ENCODE peak calls at places on chromosomes 2 and 18, in five cellular contexts. One of them, this sample, is unnamed.

GRCh38 chr18:29004921-29005320 is 828.0 kb upstream of the CDH2 start:
- DNase-seq in foreskin fibroblast: no peak
- DNase-seq in fibroblast of the aortic adventitia: no peak
- DNase-seq in bronchial epithelial cell: no peak
- DNase-seq in OCI-LY7: no peak
- DNase-seq in this sample: no peak

GRCh38 chr2:111634050-111634784 is 249.8 kb downstream of the ANAPC1 start:
- DNase-seq in foreskin fibroblast: peak
- DNase-seq in bronchial epithelial cell: no peak
- DNase-seq in fibroblast of the aortic adventitia: no peak
- DNase-seq in OCI-LY7: no peak
- DNase-seq in this sample: peak

GRCh38 chr2:237485844-237486243 is 1.2 kb upstream of the MLPH start:
- DNase-seq in OCI-LY7: no peak
- DNase-seq in foreskin fibroblast: no peak
- DNase-seq in bronchial epithelial cell: no peak
- DNase-seq in fibroblast of the aortic adventitia: no peak
- DNase-seq in this sample: no peak

GRCh38 chr2:104969564-104969963 is 68.3 kb upstream of the MRPS9 start:
- DNase-seq in OCI-LY7: peak
- DNase-seq in foreskin fibroblast: no peak
- DNase-seq in bronchial epithelial cell: peak
- DNase-seq in fibroblast of the aortic adventitia: no peak
- DNase-seq in this sample: no peak

GRCh38 chr2:232411901-232412629 is 5.4 kb downstream of the ALPG start:
- DNase-seq in bronchial epithelial cell: no peak
- DNase-seq in foreskin fibroblast: no peak
- DNase-seq in fibroblast of the aortic adventitia: no peak
- DNase-seq in OCI-LY7: no peak
- DNase-seq in this sample: no peak

GRCh38 chr2:204051476-204051875 is 114.9 kb downstream of the ICOS start:
- DNase-seq in fibroblast of the aortic adventitia: no peak
- DNase-seq in foreskin fibroblast: no peak
- DNase-seq in bronchial epithelial cell: no peak
- DNase-seq in OCI-LY7: peak
- DNase-seq in this sample: no peak

GRCh38 chr2:68423966-68424650 is 43.0 kb downstream of the FBXO48 start:
- DNase-seq in OCI-LY7: peak
- DNase-seq in foreskin fibroblast: no peak
- DNase-seq in bronchial epithelial cell: peak
- DNase-seq in fibroblast of the aortic adventitia: no peak
- DNase-seq in this sample: peak

GRCh38 chr2:113910967-113911678 is 21.2 kb downstream of the ACTR3 start:
- DNase-seq in bronchial epithelial cell: no peak
- DNase-seq in foreskin fibroblast: no peak
- DNase-seq in fibroblast of the aortic adventitia: no peak
- DNase-seq in OCI-LY7: no peak
- DNase-seq in this sample: no peak

GRCh38 chr18:58005036-58005435 is 39.0 kb upstream of the NEDD4L start:
- DNase-seq in fibroblast of the aortic adventitia: peak
- DNase-seq in OCI-LY7: no peak
- DNase-seq in bronchial epithelial cell: peak
- DNase-seq in foreskin fibroblast: peak
- DNase-seq in this sample: no peak

GRCh38 chr18:35041752-35042379 is 653 bp downstream of the MAPRE2 start:
- DNase-seq in OCI-LY7: no peak
- DNase-seq in foreskin fibroblast: no peak
- DNase-seq in fibroblast of the aortic adventitia: no peak
- DNase-seq in bronchial epithelial cell: peak
- DNase-seq in this sample: peak

GRCh38 chr18:36593001-36593400 is 235.8 kb downstream of the TPGS2 start:
- DNase-seq in bronchial epithelial cell: peak
- DNase-seq in fibroblast of the aortic adventitia: peak
- DNase-seq in OCI-LY7: no peak
- DNase-seq in foreskin fibroblast: peak
- DNase-seq in this sample: no peak

GRCh38 chr2:88181511-88181910 is 11.4 kb downstream of the THNSL2 start:
- DNase-seq in foreskin fibroblast: peak
- DNase-seq in OCI-LY7: no peak
- DNase-seq in fibroblast of the aortic adventitia: peak
- DNase-seq in bronchial epithelial cell: peak
- DNase-seq in this sample: no peak

GRCh38 chr2:239881031-239881471 is 144.1 kb downstream of the NDUFA10 start:
- DNase-seq in bronchial epithelial cell: no peak
- DNase-seq in OCI-LY7: no peak
- DNase-seq in foreskin fibroblast: no peak
- DNase-seq in fibroblast of the aortic adventitia: no peak
- DNase-seq in this sample: no peak

GRCh38 chr2:49978341-49978740 is 824.0 kb upstream of the FSHR start:
- DNase-seq in bronchial epithelial cell: no peak
- DNase-seq in OCI-LY7: no peak
- DNase-seq in fibroblast of the aortic adventitia: no peak
- DNase-seq in foreskin fibroblast: no peak
- DNase-seq in this sample: no peak

GRCh38 chr18:45334188-45334587 is 281.1 kb upstream of the SLC14A2 start:
- DNase-seq in foreskin fibroblast: no peak
- DNase-seq in OCI-LY7: no peak
- DNase-seq in fibroblast of the aortic adventitia: no peak
- DNase-seq in bronchial epithelial cell: no peak
- DNase-seq in this sample: no peak

GRCh38 chr18:76361219-76361618 is 133.8 kb downstream of the ZNF516 start:
- DNase-seq in foreskin fibroblast: no peak
- DNase-seq in bronchial epithelial cell: no peak
- DNase-seq in OCI-LY7: no peak
- DNase-seq in fibroblast of the aortic adventitia: no peak
- DNase-seq in this sample: no peak

GRCh38 chr18:6679201-6679600 is 50.3 kb upstream of the ARHGAP28 start:
- DNase-seq in fibroblast of the aortic adventitia: no peak
- DNase-seq in bronchial epithelial cell: no peak
- DNase-seq in OCI-LY7: no peak
- DNase-seq in foreskin fibroblast: no peak
- DNase-seq in this sample: no peak

GRCh38 chr2:24048662-24049484 is 668 bp upstream of the FKBP1B start:
- DNase-seq in bronchial epithelial cell: no peak
- DNase-seq in foreskin fibroblast: peak
- DNase-seq in OCI-LY7: peak
- DNase-seq in fibroblast of the aortic adventitia: no peak
- DNase-seq in this sample: no peak

GRCh38 chr2:158772306-158773078 is 22.6 kb upstream of the DAPL1 start:
- DNase-seq in bronchial epithelial cell: no peak
- DNase-seq in fibroblast of the aortic adventitia: no peak
- DNase-seq in OCI-LY7: no peak
- DNase-seq in foreskin fibroblast: no peak
- DNase-seq in this sample: no peak

GRCh38 chr2:18536100-18536499 is 24.4 kb downstream of the RDH14 start:
- DNase-seq in OCI-LY7: no peak
- DNase-seq in foreskin fibroblast: peak
- DNase-seq in bronchial epithelial cell: peak
- DNase-seq in fibroblast of the aortic adventitia: no peak
- DNase-seq in this sample: no peak

GRCh38 chr18:12769644-12770440 is 67.0 kb downstream of the PSMG2 start:
- DNase-seq in bronchial epithelial cell: peak
- DNase-seq in foreskin fibroblast: peak
- DNase-seq in fibroblast of the aortic adventitia: no peak
- DNase-seq in OCI-LY7: no peak
- DNase-seq in this sample: no peak

GRCh38 chr18:55856191-55856590 is 268.2 kb upstream of the TCF4 start:
- DNase-seq in bronchial epithelial cell: peak
- DNase-seq in fibroblast of the aortic adventitia: peak
- DNase-seq in OCI-LY7: no peak
- DNase-seq in foreskin fibroblast: peak
- DNase-seq in this sample: no peak

GRCh38 chr18:76875390-76876330 is 53.3 kb downstream of the ZNF236 start:
- DNase-seq in bronchial epithelial cell: peak
- DNase-seq in foreskin fibroblast: peak
- DNase-seq in fibroblast of the aortic adventitia: peak
- DNase-seq in OCI-LY7: peak
- DNase-seq in this sample: peak

GRCh38 chr18:31581498-31582197 is 10.0 kb upstream of the TTR start:
- DNase-seq in foreskin fibroblast: no peak
- DNase-seq in bronchial epithelial cell: peak
- DNase-seq in fibroblast of the aortic adventitia: peak
- DNase-seq in OCI-LY7: no peak
- DNase-seq in this sample: no peak

GRCh38 chr2:194104687-194105086 is 1552.3 kb upstream of the SLC39A10 start:
- DNase-seq in foreskin fibroblast: no peak
- DNase-seq in bronchial epithelial cell: no peak
- DNase-seq in OCI-LY7: peak
- DNase-seq in fibroblast of the aortic adventitia: no peak
- DNase-seq in this sample: peak

GRCh38 chr2:5060956-5061355 is 631.2 kb upstream of the SOX11 start:
- DNase-seq in fibroblast of the aortic adventitia: no peak
- DNase-seq in bronchial epithelial cell: no peak
- DNase-seq in OCI-LY7: no peak
- DNase-seq in foreskin fibroblast: no peak
- DNase-seq in this sample: no peak

GRCh38 chr2:230924470-230925341 is at the start of gene GPR55:
- DNase-seq in OCI-LY7: peak
- DNase-seq in fibroblast of the aortic adventitia: no peak
- DNase-seq in bronchial epithelial cell: no peak
- DNase-seq in foreskin fibroblast: no peak
- DNase-seq in this sample: peak
- TF ChIP-seq CTCF in OCI-LY7: peak
- TF ChIP-seq CTCF in fibroblast of the aortic adventitia: no peak
- TF ChIP-seq CTCF in bronchial epithelial cell: peak
- TF ChIP-seq CTCF in foreskin fibroblast: no peak
- TF ChIP-seq CTCF in this sample: peak

DNA sequence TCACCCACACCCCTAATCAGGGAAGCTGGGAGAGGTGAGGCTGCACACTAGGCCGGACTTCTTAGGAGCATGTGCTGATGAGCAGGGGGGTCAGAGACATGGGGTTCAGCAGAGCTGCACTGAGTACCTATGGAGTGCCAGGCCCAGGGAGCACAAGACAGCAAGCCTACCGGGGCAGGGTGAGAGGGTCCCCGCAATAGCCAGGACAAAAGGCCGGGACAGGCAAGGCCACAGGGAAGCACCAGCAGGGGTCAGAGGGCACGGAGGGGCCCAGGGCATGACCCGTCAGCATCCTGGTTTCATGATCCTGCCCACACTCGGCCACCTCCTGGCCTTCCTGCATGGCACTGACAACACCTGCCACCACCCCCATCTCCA is 73.5 kb downstream of the TNS1 start:
- DNase-seq in fibroblast of the aortic adventitia: no peak
- DNase-seq in bronchial epithelial cell: no peak
- DNase-seq in foreskin fibroblast: no peak
- DNase-seq in OCI-LY7: no peak
- DNase-seq in this sample: no peak
- H3K4me3 ChIP-seq in fibroblast of the aortic adventitia: no peak
- H3K4me3 ChIP-seq in bronchial epithelial cell: no peak
- H3K4me3 ChIP-seq in foreskin fibroblast: no peak
- H3K4me3 ChIP-seq in OCI-LY7: no peak
- H3K4me3 ChIP-seq in this sample: no peak

GRCh38 chr2:124911560-124911959 is 886.5 kb downstream of the CNTNAP5 start:
- DNase-seq in fibroblast of the aortic adventitia: no peak
- DNase-seq in OCI-LY7: no peak
- DNase-seq in bronchial epithelial cell: peak
- DNase-seq in foreskin fibroblast: no peak
- DNase-seq in this sample: no peak
- TF ChIP-seq CTCF in fibroblast of the aortic adventitia: no peak
- TF ChIP-seq CTCF in OCI-LY7: no peak
- TF ChIP-seq CTCF in bronchial epithelial cell: no peak
- TF ChIP-seq CTCF in foreskin fibroblast: no peak
- TF ChIP-seq CTCF in this sample: no peak

DNA sequence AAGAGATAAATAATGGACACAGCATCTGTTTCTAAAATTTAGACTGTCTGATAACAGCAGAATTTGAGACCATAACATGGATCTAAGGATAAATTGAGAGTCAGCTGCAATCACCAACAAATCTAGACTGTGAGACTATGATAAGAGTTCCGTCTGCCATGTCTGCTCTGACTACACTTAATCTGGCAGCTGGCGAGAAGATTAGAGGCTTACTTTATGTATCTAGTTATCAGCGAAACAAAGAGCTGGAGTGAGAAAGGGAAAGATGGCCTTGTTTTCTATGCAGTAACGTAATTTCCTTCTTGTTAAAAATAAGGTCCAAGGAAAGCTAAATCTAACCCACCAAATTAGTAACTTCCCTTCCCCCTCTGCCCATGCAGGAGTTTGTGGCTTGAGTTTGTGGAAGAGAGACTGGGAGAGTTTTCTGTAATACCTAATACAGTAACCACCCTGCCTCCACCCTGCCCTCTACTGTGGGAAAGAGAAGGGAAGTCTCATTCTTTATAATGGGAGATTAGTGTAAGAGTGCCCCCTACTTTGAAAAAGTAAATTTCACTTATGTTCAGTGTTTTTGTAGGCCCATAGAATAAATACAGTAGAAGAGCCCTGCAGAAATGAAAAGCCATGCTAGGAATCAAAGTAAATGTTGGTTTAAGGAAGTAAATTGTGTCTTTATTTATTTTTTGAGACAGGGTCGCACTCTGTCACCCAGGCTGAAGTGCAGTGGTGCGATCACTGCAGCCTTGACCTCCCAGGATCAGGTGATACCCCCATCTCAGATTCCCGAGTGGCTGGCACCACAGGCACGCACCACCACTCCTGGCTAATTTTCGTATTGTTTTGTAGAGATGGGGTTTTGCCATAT is 27.5 kb downstream of the EML4 start:
- DNase-seq in foreskin fibroblast: peak
- DNase-seq in fibroblast of the aortic adventitia: peak
- DNase-seq in OCI-LY7: peak
- DNase-seq in bronchial epithelial cell: peak
- DNase-seq in this sample: peak
- H3K4me3 ChIP-seq in foreskin fibroblast: no peak
- H3K4me3 ChIP-seq in fibroblast of the aortic adventitia: no peak
- H3K4me3 ChIP-seq in OCI-LY7: no peak
- H3K4me3 ChIP-seq in bronchial epithelial cell: no peak
- H3K4me3 ChIP-seq in this sample: no peak

GRCh38 chr18:21163647-21164625 is 52.3 kb upstream of the ROCK1 start:
- DNase-seq in foreskin fibroblast: peak
- DNase-seq in OCI-LY7: no peak
- DNase-seq in fibroblast of the aortic adventitia: peak
- DNase-seq in bronchial epithelial cell: peak
- DNase-seq in this sample: no peak
- TF ChIP-seq CTCF in foreskin fibroblast: no peak
- TF ChIP-seq CTCF in OCI-LY7: no peak
- TF ChIP-seq CTCF in fibroblast of the aortic adventitia: no peak
- TF ChIP-seq CTCF in bronchial epithelial cell: no peak
- TF ChIP-seq CTCF in this sample: no peak

DNA sequence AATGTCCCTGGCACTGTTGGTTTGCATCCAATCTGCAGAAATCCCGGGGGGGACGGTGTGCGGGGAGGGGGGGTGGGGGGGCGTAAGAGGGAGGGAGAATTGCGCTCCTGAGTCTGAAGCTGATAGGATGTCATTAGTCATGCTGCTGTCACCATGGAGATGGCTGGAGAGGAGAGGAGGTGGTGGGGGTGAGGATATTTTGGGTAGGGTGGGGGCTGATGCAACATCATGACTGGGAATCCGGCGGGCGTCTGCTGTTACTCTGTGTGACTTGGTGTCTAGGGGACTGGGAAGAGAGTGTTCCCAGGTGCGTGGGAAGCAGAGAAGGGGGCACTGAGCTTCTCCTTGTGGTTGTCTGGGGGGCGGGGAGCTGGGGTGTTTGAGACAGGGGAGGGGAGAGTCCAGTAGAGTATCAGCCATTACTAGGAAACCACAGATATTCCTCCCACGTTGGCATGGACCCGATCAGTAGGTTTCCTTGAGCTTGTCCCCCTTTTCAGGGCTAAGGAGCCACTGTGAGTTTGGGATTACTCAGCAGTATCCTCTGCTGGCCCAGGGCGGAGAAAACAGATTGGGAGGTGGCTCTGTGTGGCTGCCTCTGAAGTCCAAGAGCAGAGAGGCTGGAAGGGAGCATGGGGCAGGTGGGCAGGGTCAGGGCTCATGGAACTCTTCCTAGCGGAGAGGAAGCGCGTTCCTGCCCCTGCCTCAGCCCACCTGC is 18.9 kb downstream of the TET3 start:
- DNase-seq in foreskin fibroblast: peak
- DNase-seq in OCI-LY7: no peak
- DNase-seq in bronchial epithelial cell: peak
- DNase-seq in fibroblast of the aortic adventitia: peak
- DNase-seq in this sample: no peak
- H3K4me3 ChIP-seq in foreskin fibroblast: peak
- H3K4me3 ChIP-seq in OCI-LY7: no peak
- H3K4me3 ChIP-seq in bronchial epithelial cell: peak
- H3K4me3 ChIP-seq in fibroblast of the aortic adventitia: peak
- H3K4me3 ChIP-seq in this sample: no peak